ENCODE peak calls at places on chromosomes 11 and 22, in four cellular contexts. I is body of pancreas, L is endothelial cell of umbilical vein, W is right lobe of liver. A is an unnamed sample.

GRCh38 chr11:66882540-66882939 is 25.7 kb downstream of the LRFN4 start:
- DNase-seq in W (no peak), I (no peak), L (no peak), A (no peak)

GRCh38 chr22:23215294-23216204 is 35.2 kb downstream of the BCR start:
- DNase-seq in W (peak), L (peak), I (peak), A (no peak)

GRCh38 chr11:76803811-76804600 is 20.9 kb downstream of the TSKU start:
- DNase-seq in W (no peak), L (no peak), I (peak), A (no peak)

GRCh38 chr22:24392218-24392931 is 35.0 kb upstream of the ADORA2A start:
- DNase-seq in I (no peak), L (no peak), W (no peak), A (no peak)

GRCh38 chr11:15199693-15200092 is 85.0 kb downstream of the INSC start:
- DNase-seq in L (no peak), I (peak), W (peak), A (no peak)

GRCh38 chr11:62450543-62451242 is 31.9 kb downstream of the SCGB1A1 start:
- DNase-seq in I (no peak), L (no peak), W (no peak), A (no peak)

GRCh38 chr11:90775573-90776165 is 552.8 kb upstream of the CHORDC1 start:
- DNase-seq in W (no peak), I (no peak), L (no peak), A (no peak)

GRCh38 chr11:119728226-119728626 is 774 bp downstream of the NECTIN1 start:
- DNase-seq in W (no peak), L (peak), I (peak), A (no peak)

GRCh38 chr11:70705097-70705496 is 306.8 kb downstream of the CTTN start:
- DNase-seq in W (no peak), I (no peak), L (no peak), A (no peak)

GRCh38 chr11:124315052-124315451 is 1.3 kb upstream of the OR8D1 start:
- DNase-seq in W (no peak), I (no peak), L (peak), A (no peak)

GRCh38 chr11:91173701-91174100 is 950.9 kb upstream of the CHORDC1 start:
- DNase-seq in I (no peak), L (no peak), W (no peak), A (no peak)

GRCh38 chr22:42644422-42645340 is 4.3 kb upstream of the ATP5MGL start:
- DNase-seq in W (no peak), L (peak), I (no peak), A (no peak)
- TF ChIP-seq POLR2A in W (no peak), L (no peak), I (no peak), A (no peak)

DNA sequence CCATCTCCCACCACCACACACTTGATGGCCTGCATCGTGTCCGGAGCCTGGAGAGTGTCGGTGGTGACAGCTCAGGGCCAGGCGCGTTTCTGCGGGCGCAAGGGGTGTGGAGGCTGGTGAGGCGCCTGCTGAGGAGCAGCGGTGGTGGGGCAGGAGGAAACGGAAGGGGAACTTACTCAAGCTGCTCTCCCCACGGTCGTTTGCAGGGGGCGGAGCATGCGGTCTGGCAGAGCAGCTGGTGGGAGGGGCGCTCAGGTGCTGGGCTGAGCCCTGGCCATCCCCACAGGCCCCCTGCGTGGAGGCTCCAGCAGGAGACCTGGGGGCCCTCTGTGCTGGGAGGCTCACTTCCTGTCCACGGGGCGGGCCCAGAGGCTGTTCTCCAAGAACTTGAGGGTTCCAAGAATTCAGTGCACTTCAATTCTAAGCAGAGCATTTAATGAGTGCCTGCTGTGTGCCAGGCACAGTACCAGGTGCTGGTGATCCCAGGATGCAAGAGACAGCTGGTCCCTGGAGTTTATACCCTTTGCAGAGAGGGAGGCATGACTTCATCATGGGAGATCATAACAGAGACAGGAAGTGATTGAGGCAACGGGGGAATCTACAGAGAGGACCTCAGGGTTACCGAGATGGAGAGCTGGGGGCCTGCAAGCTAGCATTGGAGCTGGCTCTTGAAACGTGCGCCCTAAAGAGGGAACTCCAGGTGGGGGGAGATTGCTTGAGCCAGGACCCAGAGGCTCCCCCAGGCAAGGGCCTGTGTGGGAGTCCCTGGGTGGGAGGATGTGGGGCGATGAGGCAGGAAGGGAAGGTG is at the start of gene RAC2:
- DNase-seq in W (peak), L (peak), I (peak), A (no peak)
- H3K4me3 ChIP-seq in W (peak), L (peak), I (no peak), A (peak)

GRCh38 chr22:19962909-19963806 is 21.5 kb upstream of the TXNRD2 start:
- DNase-seq in W (peak), L (peak), I (peak), A (no peak)
- TF ChIP-seq POLR2A in W (peak), L (peak), I (peak), A (no peak)

GRCh38 chr11:118530180-118530682 is 761 bp upstream of the TMEM25 start:
- DNase-seq in L (peak), I (peak), W (no peak), A (no peak)
- H3K4me3 ChIP-seq in L (peak), I (peak), W (peak), A (peak)

DNA sequence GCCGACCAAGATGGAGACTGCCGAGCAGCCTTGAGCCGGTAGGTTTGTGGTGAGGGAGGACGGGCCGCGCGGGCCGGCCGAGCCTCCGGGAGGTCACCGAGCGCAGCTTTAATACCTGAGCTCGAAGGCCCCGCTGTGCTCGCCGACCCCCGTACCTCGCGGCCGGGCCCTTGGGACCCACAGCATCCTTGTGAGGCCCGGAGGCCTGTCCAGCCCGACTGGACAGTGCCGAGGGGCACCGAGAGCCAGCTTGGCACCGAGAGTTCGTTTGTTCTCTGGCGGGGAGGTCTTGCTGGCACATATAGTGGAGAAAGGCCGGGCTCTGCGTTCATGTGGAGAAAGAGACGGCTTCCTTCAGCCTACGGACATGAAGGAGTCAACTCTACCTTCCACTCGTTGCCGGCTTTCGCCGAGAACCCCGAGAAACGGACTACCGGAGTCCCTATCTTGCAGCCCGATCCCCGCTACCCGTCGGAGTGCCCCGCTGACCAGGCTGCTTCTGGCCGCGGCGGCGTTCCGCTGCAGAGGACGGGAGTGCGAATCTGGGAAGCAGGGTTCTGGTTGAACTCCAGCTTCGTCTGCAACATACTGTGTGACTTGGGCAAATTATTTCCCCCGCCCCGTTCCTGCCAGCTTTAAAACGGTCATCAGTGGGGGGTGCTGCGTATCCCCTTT is 348 bp downstream of the TSSC4 start:
- DNase-seq in I (no peak), W (no peak), L (no peak), A (no peak)
- TF ChIP-seq POLR2A in I (no peak), W (peak), L (no peak), A (peak)